ENCODE peak calls at places on chromosome 19, in eight cellular contexts. One of them, this sample, is unnamed.

GRCh38 chr19:3785938-3786824 is at the start of gene MATK:
- DNase-seq in fibroblast of lung: no peak
- DNase-seq in keratinocyte: no peak
- DNase-seq in endothelial cell of umbilical vein: no peak
- DNase-seq in CD4-positive, CD25-positive, alpha-beta regulatory T cell: no peak
- DNase-seq in heart right ventricle: no peak
- DNase-seq in OCI-LY7: no peak
- DNase-seq in hepatocyte: no peak
- DNase-seq in this sample: no peak

GRCh38 chr19:18292810-18293641 is 11.6 kb upstream of the JUND start:
- DNase-seq in fibroblast of lung: peak
- DNase-seq in keratinocyte: no peak
- DNase-seq in endothelial cell of umbilical vein: peak
- DNase-seq in CD4-positive, CD25-positive, alpha-beta regulatory T cell: peak
- DNase-seq in heart right ventricle: peak
- DNase-seq in OCI-LY7: peak
- DNase-seq in hepatocyte: peak
- DNase-seq in this sample: peak

GRCh38 chr19:34888091-34888490 is 38.6 kb upstream of the ZNF30 start:
- DNase-seq in fibroblast of lung: no peak
- DNase-seq in keratinocyte: no peak
- DNase-seq in endothelial cell of umbilical vein: no peak
- DNase-seq in CD4-positive, CD25-positive, alpha-beta regulatory T cell: no peak
- DNase-seq in heart right ventricle: no peak
- DNase-seq in OCI-LY7: no peak
- DNase-seq in hepatocyte: no peak
- DNase-seq in this sample: no peak

GRCh38 chr19:38993271-38993670 is 17.7 kb upstream of the FBXO17 start:
- DNase-seq in fibroblast of lung: peak
- DNase-seq in keratinocyte: peak
- DNase-seq in endothelial cell of umbilical vein: peak
- DNase-seq in CD4-positive, CD25-positive, alpha-beta regulatory T cell: no peak
- DNase-seq in heart right ventricle: no peak
- DNase-seq in OCI-LY7: no peak
- DNase-seq in hepatocyte: peak
- DNase-seq in this sample: no peak

GRCh38 chr19:35116085-35116801 is 620 bp downstream of the FXYD3 start:
- DNase-seq in fibroblast of lung: no peak
- DNase-seq in keratinocyte: no peak
- DNase-seq in endothelial cell of umbilical vein: no peak
- DNase-seq in CD4-positive, CD25-positive, alpha-beta regulatory T cell: no peak
- DNase-seq in heart right ventricle: no peak
- DNase-seq in OCI-LY7: no peak
- DNase-seq in hepatocyte: peak
- DNase-seq in this sample: no peak

GRCh38 chr19:55340784-55341147 is 1.1 kb downstream of the KMT5C start:
- DNase-seq in fibroblast of lung: no peak
- DNase-seq in keratinocyte: no peak
- DNase-seq in endothelial cell of umbilical vein: peak
- DNase-seq in CD4-positive, CD25-positive, alpha-beta regulatory T cell: no peak
- DNase-seq in heart right ventricle: no peak
- DNase-seq in OCI-LY7: no peak
- DNase-seq in hepatocyte: peak
- DNase-seq in this sample: no peak

GRCh38 chr19:6032381-6032780 is 54.4 kb upstream of the RANBP3 start:
- DNase-seq in fibroblast of lung: no peak
- DNase-seq in keratinocyte: no peak
- DNase-seq in endothelial cell of umbilical vein: no peak
- DNase-seq in CD4-positive, CD25-positive, alpha-beta regulatory T cell: no peak
- DNase-seq in heart right ventricle: no peak
- DNase-seq in OCI-LY7: no peak
- DNase-seq in hepatocyte: no peak
- DNase-seq in this sample: peak

GRCh38 chr19:40580619-40581018 is 3.9 kb downstream of the SHKBP1 start:
- DNase-seq in fibroblast of lung: no peak
- DNase-seq in keratinocyte: no peak
- DNase-seq in endothelial cell of umbilical vein: no peak
- DNase-seq in CD4-positive, CD25-positive, alpha-beta regulatory T cell: no peak
- DNase-seq in heart right ventricle: no peak
- DNase-seq in OCI-LY7: no peak
- DNase-seq in hepatocyte: no peak
- DNase-seq in this sample: no peak

GRCh38 chr19:5466814-5467291 is 11.6 kb downstream of the ZNRF4 start:
- DNase-seq in fibroblast of lung: no peak
- DNase-seq in keratinocyte: no peak
- DNase-seq in endothelial cell of umbilical vein: no peak
- DNase-seq in CD4-positive, CD25-positive, alpha-beta regulatory T cell: no peak
- DNase-seq in heart right ventricle: peak
- DNase-seq in OCI-LY7: no peak
- DNase-seq in hepatocyte: peak
- DNase-seq in this sample: no peak

GRCh38 chr19:13794752-13795589 is at the start of gene ZSWIM4:
- DNase-seq in fibroblast of lung: peak
- DNase-seq in keratinocyte: peak
- DNase-seq in endothelial cell of umbilical vein: peak
- DNase-seq in CD4-positive, CD25-positive, alpha-beta regulatory T cell: peak
- DNase-seq in heart right ventricle: peak
- DNase-seq in OCI-LY7: peak
- DNase-seq in hepatocyte: peak
- DNase-seq in this sample: peak
- H3K27ac ChIP-seq in fibroblast of lung: peak
- H3K27ac ChIP-seq in keratinocyte: peak
- H3K27ac ChIP-seq in endothelial cell of umbilical vein: peak
- H3K27ac ChIP-seq in CD4-positive, CD25-positive, alpha-beta regulatory T cell: peak
- H3K27ac ChIP-seq in heart right ventricle: peak
- H3K27ac ChIP-seq in OCI-LY7: peak
- H3K27ac ChIP-seq in hepatocyte: peak
- H3K27ac ChIP-seq in this sample: peak

GRCh38 chr19:31348416-31349159 is 648 bp downstream of the TSHZ3 start:
- DNase-seq in fibroblast of lung: peak
- DNase-seq in keratinocyte: no peak
- DNase-seq in endothelial cell of umbilical vein: peak
- DNase-seq in CD4-positive, CD25-positive, alpha-beta regulatory T cell: peak
- DNase-seq in heart right ventricle: peak
- DNase-seq in OCI-LY7: no peak
- DNase-seq in hepatocyte: peak
- DNase-seq in this sample: no peak
- H3K27ac ChIP-seq in fibroblast of lung: peak
- H3K27ac ChIP-seq in keratinocyte: no peak
- H3K27ac ChIP-seq in endothelial cell of umbilical vein: no peak
- H3K27ac ChIP-seq in CD4-positive, CD25-positive, alpha-beta regulatory T cell: no peak
- H3K27ac ChIP-seq in heart right ventricle: peak
- H3K27ac ChIP-seq in OCI-LY7: no peak
- H3K27ac ChIP-seq in hepatocyte: peak
- H3K27ac ChIP-seq in this sample: peak

DNA sequence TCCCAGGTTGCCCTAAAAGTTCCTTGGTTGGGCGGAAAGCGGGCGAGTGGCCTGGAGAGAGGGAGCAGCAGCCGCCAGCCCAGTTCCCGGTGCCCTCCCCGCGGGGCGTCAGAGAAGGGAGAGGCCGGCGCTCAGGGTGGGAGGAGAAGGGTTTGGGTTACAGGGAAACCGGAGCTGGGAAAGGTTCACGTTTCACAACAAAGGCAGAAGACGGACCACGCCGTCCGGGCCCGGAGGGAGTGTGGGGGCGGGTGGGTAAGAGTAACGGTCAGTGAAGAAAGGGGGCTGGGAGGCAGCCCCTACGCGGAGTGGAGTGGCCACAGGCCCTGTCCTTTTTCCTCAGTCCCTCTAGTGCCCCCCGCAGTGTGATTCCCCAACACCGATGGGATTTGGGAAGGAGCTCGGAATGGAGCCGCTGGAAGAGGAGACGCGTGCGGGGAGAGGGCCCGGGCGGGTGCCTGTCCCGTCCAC is 1.6 kb downstream of the SIX5 start:
- DNase-seq in fibroblast of lung: peak
- DNase-seq in keratinocyte: no peak
- DNase-seq in endothelial cell of umbilical vein: peak
- DNase-seq in CD4-positive, CD25-positive, alpha-beta regulatory T cell: no peak
- DNase-seq in heart right ventricle: peak
- DNase-seq in OCI-LY7: no peak
- DNase-seq in hepatocyte: peak
- DNase-seq in this sample: peak
- H3K27ac ChIP-seq in fibroblast of lung: peak
- H3K27ac ChIP-seq in keratinocyte: peak
- H3K27ac ChIP-seq in endothelial cell of umbilical vein: peak
- H3K27ac ChIP-seq in CD4-positive, CD25-positive, alpha-beta regulatory T cell: no peak
- H3K27ac ChIP-seq in heart right ventricle: peak
- H3K27ac ChIP-seq in OCI-LY7: no peak
- H3K27ac ChIP-seq in hepatocyte: peak
- H3K27ac ChIP-seq in this sample: peak

GRCh38 chr19:15487038-15487437 is 7.7 kb upstream of the PGLYRP2 start:
- DNase-seq in fibroblast of lung: no peak
- DNase-seq in keratinocyte: no peak
- DNase-seq in endothelial cell of umbilical vein: no peak
- DNase-seq in CD4-positive, CD25-positive, alpha-beta regulatory T cell: no peak
- DNase-seq in heart right ventricle: no peak
- DNase-seq in OCI-LY7: no peak
- DNase-seq in hepatocyte: no peak
- DNase-seq in this sample: no peak

GRCh38 chr19:15488489-15489226 is 9.4 kb upstream of the PGLYRP2 start:
- DNase-seq in fibroblast of lung: no peak
- DNase-seq in keratinocyte: no peak
- DNase-seq in endothelial cell of umbilical vein: no peak
- DNase-seq in CD4-positive, CD25-positive, alpha-beta regulatory T cell: no peak
- DNase-seq in heart right ventricle: no peak
- DNase-seq in OCI-LY7: no peak
- DNase-seq in hepatocyte: no peak
- DNase-seq in this sample: no peak
- H3K27ac ChIP-seq in fibroblast of lung: no peak
- H3K27ac ChIP-seq in keratinocyte: no peak
- H3K27ac ChIP-seq in endothelial cell of umbilical vein: no peak
- H3K27ac ChIP-seq in CD4-positive, CD25-positive, alpha-beta regulatory T cell: no peak
- H3K27ac ChIP-seq in heart right ventricle: no peak
- H3K27ac ChIP-seq in OCI-LY7: no peak
- H3K27ac ChIP-seq in hepatocyte: no peak
- H3K27ac ChIP-seq in this sample: no peak

GRCh38 chr19:8113017-8113416 is 36.4 kb downstream of the FBN3 start:
- DNase-seq in fibroblast of lung: no peak
- DNase-seq in keratinocyte: no peak
- DNase-seq in endothelial cell of umbilical vein: no peak
- DNase-seq in CD4-positive, CD25-positive, alpha-beta regulatory T cell: no peak
- DNase-seq in heart right ventricle: no peak
- DNase-seq in OCI-LY7: no peak
- DNase-seq in hepatocyte: peak
- DNase-seq in this sample: no peak
- H3K27ac ChIP-seq in fibroblast of lung: no peak
- H3K27ac ChIP-seq in keratinocyte: no peak
- H3K27ac ChIP-seq in endothelial cell of umbilical vein: no peak
- H3K27ac ChIP-seq in CD4-positive, CD25-positive, alpha-beta regulatory T cell: no peak
- H3K27ac ChIP-seq in heart right ventricle: no peak
- H3K27ac ChIP-seq in OCI-LY7: no peak
- H3K27ac ChIP-seq in hepatocyte: no peak
- H3K27ac ChIP-seq in this sample: no peak

GRCh38 chr19:728011-728410 is 19.3 kb downstream of the PALM start:
- DNase-seq in fibroblast of lung: no peak
- DNase-seq in keratinocyte: no peak
- DNase-seq in endothelial cell of umbilical vein: peak
- DNase-seq in CD4-positive, CD25-positive, alpha-beta regulatory T cell: no peak
- DNase-seq in heart right ventricle: peak
- DNase-seq in OCI-LY7: no peak
- DNase-seq in hepatocyte: no peak
- DNase-seq in this sample: no peak
- H3K27ac ChIP-seq in fibroblast of lung: no peak
- H3K27ac ChIP-seq in keratinocyte: no peak
- H3K27ac ChIP-seq in endothelial cell of umbilical vein: peak
- H3K27ac ChIP-seq in CD4-positive, CD25-positive, alpha-beta regulatory T cell: no peak
- H3K27ac ChIP-seq in heart right ventricle: peak
- H3K27ac ChIP-seq in OCI-LY7: no peak
- H3K27ac ChIP-seq in hepatocyte: no peak
- H3K27ac ChIP-seq in this sample: no peak